ENCODE peak calls at places on chromosome 4, in nine cellular contexts. O is retinal pigment epithelial cell, V is GM13977, G is fibroblast of the aortic adventitia, R is GM20000, F is GM06990, K is Calu3, D is thyroid gland, J is stomach. S is an unnamed sample.

GRCh38 chr4:76989391-76990061 is 40.0 kb downstream of the SEPTIN11 start:
- DNase-seq in D (no peak), J (no peak), R (no peak), K (no peak), F (no peak), G (no peak), O (no peak), V (no peak), S (peak)

GRCh38 chr4:89303177-89303576 is 4.4 kb downstream of the GPRIN3 start:
- DNase-seq in F (no peak), R (no peak), V (no peak), G (no peak), O (no peak), J (no peak), K (no peak), D (no peak), S (peak)

GRCh38 chr4:9904976-9905587 is 116.2 kb downstream of the SLC2A9 start:
- DNase-seq in G (no peak), V (no peak), O (no peak), K (no peak), D (peak), J (no peak), F (no peak), R (no peak), S (peak)

GRCh38 chr4:104592894-104593470 is 98.3 kb upstream of the CXXC4 start:
- DNase-seq in O (peak), F (no peak), K (no peak), J (no peak), R (no peak), D (no peak), G (peak), V (no peak), S (no peak)

GRCh38 chr4:53055274-53055673 is 193.2 kb downstream of the RASL11B start:
- DNase-seq in O (no peak), G (peak), R (no peak), D (no peak), F (no peak), K (no peak), J (no peak), V (no peak), S (no peak)

GRCh38 chr4:99300934-99301333 is 10.1 kb upstream of the ADH1A start:
- DNase-seq in O (peak), G (peak), V (no peak), F (no peak), J (peak), K (peak), R (no peak), D (peak), S (no peak)

GRCh38 chr4:183639291-183639690 is 19.7 kb downstream of the RWDD4 start:
- DNase-seq in K (no peak), R (no peak), O (no peak), G (peak), V (no peak), D (no peak), J (no peak), F (no peak), S (no peak)

GRCh38 chr4:53478671-53479456 is 101.4 kb downstream of the FIP1L1 start:
- DNase-seq in O (peak), K (no peak), R (no peak), D (no peak), F (no peak), J (no peak), V (no peak), G (peak), S (no peak)

GRCh38 chr4:88706574-88706973 is 8.9 kb upstream of the NAP1L5 start:
- DNase-seq in F (no peak), D (peak), O (peak), G (peak), J (no peak), V (no peak), R (no peak), K (no peak), S (no peak)

GRCh38 chr4:113952452-113953029 is 26.9 kb downstream of the ARSJ start:
- DNase-seq in V (peak), D (no peak), G (peak), O (no peak), J (no peak), R (peak), K (peak), F (peak), S (peak)

GRCh38 chr4:8540072-8540471 is 40.1 kb upstream of the GPR78 start:
- DNase-seq in J (no peak), G (no peak), F (peak), O (no peak), D (no peak), V (no peak), K (no peak), R (no peak), S (peak)

GRCh38 chr4:93780080-93780479 is 48.5 kb upstream of the ATOH1 start:
- DNase-seq in O (no peak), G (no peak), K (no peak), J (no peak), R (no peak), D (no peak), F (no peak), V (no peak), S (no peak)

GRCh38 chr4:183097251-183098079 is 1.6 kb upstream of the WWC2 start:
- DNase-seq in R (no peak), V (no peak), F (no peak), J (no peak), D (no peak), K (no peak), G (peak), O (no peak), S (no peak)

GRCh38 chr4:185183622-185184281 is 20.0 kb downstream of the CFAP97 start:
- DNase-seq in J (peak), O (peak), D (peak), R (peak), K (peak), G (peak), V (peak), F (no peak), S (peak)

GRCh38 chr4:109298279-109299010 is 4.0 kb downstream of the COL25A1 start:
- DNase-seq in R (peak), V (no peak), K (peak), J (no peak), G (no peak), F (no peak), O (no peak), D (no peak), S (no peak)

GRCh38 chr4:98996056-98996941 is 778 bp downstream of the METAP1 start:
- DNase-seq in G (peak), F (no peak), K (peak), O (peak), D (peak), J (no peak), R (peak), V (peak), S (peak)

GRCh38 chr4:153151535-153152452 is 52.4 kb upstream of the TRIM2 start:
- DNase-seq in G (peak), D (peak), K (peak), R (peak), V (peak), J (peak), F (peak), O (peak), S (peak)

GRCh38 chr4:156294577-156294976 is 340.9 kb upstream of the CTSO start:
- DNase-seq in G (peak), D (no peak), R (peak), V (no peak), J (no peak), K (peak), O (peak), F (peak), S (no peak)

GRCh38 chr4:111046811-111047210 is 423.9 kb upstream of the PITX2 start:
- DNase-seq in F (no peak), O (no peak), K (no peak), R (no peak), D (no peak), V (no peak), J (no peak), G (no peak), S (no peak)

GRCh38 chr4:140448162-140448561 is 20.7 kb upstream of the CLGN start:
- DNase-seq in O (no peak), K (no peak), R (no peak), F (no peak), D (no peak), G (no peak), V (no peak), J (no peak), S (no peak)

GRCh38 chr4:13778367-13778766 is 150.8 kb upstream of the BOD1L1 start:
- DNase-seq in D (no peak), O (no peak), K (no peak), F (no peak), J (no peak), R (no peak), G (no peak), V (no peak), S (no peak)

GRCh38 chr4:147740176-147740575 is 8.3 kb downstream of the ARHGAP10 start:
- DNase-seq in V (no peak), O (no peak), D (no peak), R (no peak), G (peak), F (no peak), K (no peak), J (no peak), S (no peak)

GRCh38 chr4:162075691-162076090 is 88.1 kb downstream of the FSTL5 start:
- DNase-seq in J (no peak), G (no peak), K (no peak), R (no peak), V (no peak), D (no peak), F (no peak), O (no peak), S (no peak)

GRCh38 chr4:150240011-150240410 is 161.8 kb downstream of the DCLK2 start:
- DNase-seq in D (no peak), V (no peak), R (no peak), J (no peak), F (no peak), O (no peak), K (no peak), G (no peak), S (no peak)

GRCh38 chr4:21744046-21744445 is 204.5 kb downstream of the KCNIP4 start:
- DNase-seq in D (no peak), O (no peak), R (no peak), K (no peak), G (no peak), V (no peak), J (no peak), F (no peak), S (no peak)

GRCh38 chr4:111689214-111689613 is 456.0 kb upstream of the FAM241A start:
- DNase-seq in K (peak), O (peak), R (no peak), J (no peak), D (peak), F (no peak), V (no peak), G (peak), S (no peak)

DNA sequence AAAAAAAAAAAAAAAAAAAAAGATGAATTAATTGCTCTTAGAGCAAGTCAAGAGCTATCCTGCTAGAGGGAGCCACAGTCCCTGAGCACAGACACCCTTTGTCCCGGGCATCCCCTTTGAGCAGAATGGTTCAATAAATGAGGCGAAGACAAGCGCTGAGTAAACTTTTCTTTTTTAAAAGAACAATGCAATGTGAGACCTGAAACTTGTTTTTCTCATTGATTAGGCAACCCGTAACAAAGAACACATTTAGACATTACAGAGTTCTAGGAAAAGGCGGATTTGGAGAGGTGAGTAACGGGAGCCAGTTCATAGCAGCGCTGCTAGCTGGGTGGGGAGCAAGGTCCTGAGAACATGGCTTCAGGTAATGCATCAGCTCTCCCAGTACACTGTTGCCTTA is 46.1 kb downstream of the GRK4 start:
- DNase-seq in V (peak), F (peak), O (no peak), G (peak), R (peak), J (no peak), D (no peak), K (peak), S (peak)
- TF ChIP-seq CTCF in V (peak), F (peak), O (peak), G (no peak), R (peak), J (no peak), D (no peak), K (no peak), S (peak)

GRCh38 chr4:189843392-189844009 is 97.2 kb upstream of the FRG1 start:
- DNase-seq in G (no peak), O (no peak), K (no peak), V (no peak), D (peak), R (no peak), J (no peak), F (no peak), S (no peak)
- TF ChIP-seq CTCF in G (no peak), O (no peak), K (no peak), V (no peak), D (no peak), R (no peak), J (no peak), F (no peak), S (no peak)

GRCh38 chr4:56668267-56668666 is 12.8 kb downstream of the HOPX start:
- DNase-seq in G (no peak), F (no peak), J (no peak), O (no peak), D (no peak), K (no peak), R (peak), V (no peak), S (no peak)
- TF ChIP-seq CTCF in G (peak), F (peak), J (no peak), O (peak), D (peak), K (no peak), R (no peak), V (peak), S (peak)

GRCh38 chr4:145609494-145610427 is 9.4 kb upstream of the MMAA start:
- DNase-seq in O (no peak), J (peak), K (peak), F (peak), R (peak), G (peak), V (peak), D (peak), S (peak)
- TF ChIP-seq CTCF in O (peak), J (no peak), K (peak), F (peak), R (peak), G (peak), V (peak), D (peak), S (peak)

DNA sequence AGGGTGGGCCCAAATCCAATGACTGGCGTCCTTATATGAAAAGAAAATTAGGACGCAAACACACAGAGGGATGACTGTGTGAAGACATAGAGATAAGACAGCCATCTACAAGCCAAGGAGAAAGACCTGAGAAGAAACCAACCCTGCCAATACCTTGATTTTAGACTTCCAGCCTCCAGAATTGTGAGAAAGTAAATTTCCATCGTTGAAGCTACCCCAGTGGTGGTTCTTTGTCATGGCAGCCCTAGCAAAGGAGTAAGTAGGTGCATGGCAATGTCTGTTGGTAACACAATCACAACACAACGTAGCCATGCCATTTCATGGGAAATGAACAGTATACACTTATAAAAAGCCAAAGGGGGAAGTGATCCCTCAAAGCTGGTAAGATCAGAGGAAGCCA is 25.3 kb downstream of the SMIM20 start:
- DNase-seq in K (no peak), G (no peak), V (no peak), O (no peak), D (no peak), J (no peak), R (no peak), F (no peak), S (no peak)
- TF ChIP-seq CTCF in K (no peak), G (peak), V (no peak), O (no peak), D (no peak), J (no peak), R (no peak), F (peak), S (no peak)

GRCh38 chr4:138519436-138519835 is 277.3 kb upstream of the SLC7A11 start:
- DNase-seq in O (no peak), V (no peak), G (no peak), F (no peak), D (no peak), K (no peak), R (no peak), J (no peak), S (no peak)

GRCh38 chr4:138521809-138522208 is 279.7 kb upstream of the SLC7A11 start:
- DNase-seq in R (no peak), O (no peak), K (no peak), V (no peak), G (no peak), J (no peak), D (no peak), F (no peak), S (no peak)

DNA sequence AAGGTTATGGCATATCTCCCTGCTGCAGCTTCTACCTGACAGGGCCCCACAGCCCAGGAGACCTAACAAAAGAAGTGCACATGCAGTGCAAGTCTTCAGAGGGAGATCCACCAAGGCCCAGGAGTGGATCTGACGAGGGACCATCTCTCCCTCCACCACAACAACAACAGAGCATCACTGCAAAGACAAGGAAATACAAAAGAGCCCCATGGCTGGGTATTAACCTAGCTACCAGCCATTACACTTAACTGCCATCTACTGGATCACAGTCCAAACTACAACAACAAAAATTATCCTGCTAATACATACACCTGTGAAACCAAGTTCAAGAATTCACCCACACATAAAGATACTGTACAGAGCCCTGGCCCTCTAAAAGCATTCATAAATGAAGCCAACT is 280.2 kb upstream of the SLC7A11 start:
- DNase-seq in J (no peak), G (peak), F (no peak), D (no peak), V (peak), R (peak), K (no peak), O (no peak), S (no peak)
- TF ChIP-seq CTCF in J (no peak), G (peak), F (peak), D (peak), V (peak), R (no peak), K (no peak), O (peak), S (no peak)

DNA sequence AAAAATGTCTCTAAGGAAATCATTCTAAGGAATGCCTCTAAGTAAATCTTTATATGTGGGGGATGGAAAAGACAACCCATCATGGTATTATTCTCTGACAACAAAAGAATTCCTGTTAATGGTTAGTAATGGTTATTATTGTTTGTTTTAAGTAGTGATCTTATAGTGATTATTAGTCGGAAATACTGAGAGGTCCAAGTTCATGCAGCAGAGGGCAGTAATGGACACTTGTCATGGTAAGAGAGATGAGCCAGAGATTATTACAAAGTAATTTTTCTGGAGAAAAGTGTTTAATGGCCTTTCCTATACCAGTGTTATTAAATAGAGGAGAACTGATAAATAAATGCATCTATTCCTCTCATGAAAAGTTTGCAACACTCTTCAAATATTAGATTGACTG is 8.1 kb upstream of the DKK2 start:
- DNase-seq in K (no peak), F (no peak), R (no peak), O (no peak), D (no peak), V (no peak), J (no peak), G (peak), S (peak)
- TF ChIP-seq CTCF in K (no peak), F (peak), R (no peak), O (peak), D (peak), V (no peak), J (no peak), G (no peak), S (no peak)

S was measured in activated CD8-positive, alpha-beta T cell treated with anti-CD3 and anti-CD28 coated beads for 36 hours.